ENCODE peak calls at places on chromosomes 12 and 14, in nine cellular contexts. One of them, this sample, is unnamed.

GRCh38 chr12:112468041-112468440 is 49.3 kb downstream of the PTPN11 start:
- DNase-seq in left ventricle myocardium inferior: no peak
- DNase-seq in CD8-positive, alpha-beta memory T cell: no peak
- DNase-seq in transverse colon: no peak
- DNase-seq in prostate gland: no peak
- DNase-seq in AG04450: no peak
- DNase-seq in cardiac muscle cell: no peak
- DNase-seq in CD8-positive, alpha-beta T cell: no peak
- DNase-seq in uterus: no peak
- DNase-seq in this sample: no peak

GRCh38 chr12:60539592-60539991 is 943.8 kb downstream of the SLC16A7 start:
- DNase-seq in uterus: no peak
- DNase-seq in AG04450: peak
- DNase-seq in left ventricle myocardium inferior: no peak
- DNase-seq in cardiac muscle cell: no peak
- DNase-seq in prostate gland: no peak
- DNase-seq in CD8-positive, alpha-beta T cell: no peak
- DNase-seq in CD8-positive, alpha-beta memory T cell: no peak
- DNase-seq in transverse colon: no peak
- DNase-seq in this sample: no peak

GRCh38 chr14:51880810-51881580 is 20.6 kb downstream of the GNG2 start:
- DNase-seq in uterus: no peak
- DNase-seq in transverse colon: no peak
- DNase-seq in CD8-positive, alpha-beta T cell: no peak
- DNase-seq in AG04450: no peak
- DNase-seq in prostate gland: no peak
- DNase-seq in left ventricle myocardium inferior: no peak
- DNase-seq in cardiac muscle cell: no peak
- DNase-seq in CD8-positive, alpha-beta memory T cell: no peak
- DNase-seq in this sample: no peak

GRCh38 chr12:50842637-50843493 is at the start of gene TMPRSS12:
- DNase-seq in CD8-positive, alpha-beta memory T cell: no peak
- DNase-seq in uterus: no peak
- DNase-seq in prostate gland: peak
- DNase-seq in left ventricle myocardium inferior: no peak
- DNase-seq in cardiac muscle cell: no peak
- DNase-seq in AG04450: no peak
- DNase-seq in transverse colon: no peak
- DNase-seq in CD8-positive, alpha-beta T cell: no peak
- DNase-seq in this sample: no peak

GRCh38 chr14:92121207-92121669 is 268 bp downstream of the NDUFB1 start:
- DNase-seq in CD8-positive, alpha-beta memory T cell: no peak
- DNase-seq in left ventricle myocardium inferior: peak
- DNase-seq in uterus: no peak
- DNase-seq in prostate gland: peak
- DNase-seq in cardiac muscle cell: peak
- DNase-seq in CD8-positive, alpha-beta T cell: no peak
- DNase-seq in AG04450: no peak
- DNase-seq in transverse colon: peak
- DNase-seq in this sample: no peak

GRCh38 chr12:1791104-1791927 is 29.0 kb upstream of the LRTM2 start:
- DNase-seq in CD8-positive, alpha-beta memory T cell: peak
- DNase-seq in prostate gland: peak
- DNase-seq in CD8-positive, alpha-beta T cell: peak
- DNase-seq in uterus: peak
- DNase-seq in left ventricle myocardium inferior: no peak
- DNase-seq in AG04450: no peak
- DNase-seq in cardiac muscle cell: peak
- DNase-seq in transverse colon: peak
- DNase-seq in this sample: peak

GRCh38 chr12:27534060-27534764 is 10.2 kb downstream of the PPFIBP1 start:
- DNase-seq in uterus: no peak
- DNase-seq in transverse colon: no peak
- DNase-seq in cardiac muscle cell: no peak
- DNase-seq in CD8-positive, alpha-beta T cell: no peak
- DNase-seq in CD8-positive, alpha-beta memory T cell: peak
- DNase-seq in prostate gland: no peak
- DNase-seq in AG04450: no peak
- DNase-seq in left ventricle myocardium inferior: no peak
- DNase-seq in this sample: no peak

GRCh38 chr12:112979281-112979680 is 962 bp downstream of the OAS2 start:
- DNase-seq in uterus: no peak
- DNase-seq in CD8-positive, alpha-beta T cell: peak
- DNase-seq in AG04450: no peak
- DNase-seq in cardiac muscle cell: no peak
- DNase-seq in prostate gland: peak
- DNase-seq in left ventricle myocardium inferior: no peak
- DNase-seq in CD8-positive, alpha-beta memory T cell: no peak
- DNase-seq in transverse colon: peak
- DNase-seq in this sample: peak

GRCh38 chr12:127810026-127810425 is 456.9 kb upstream of the TMEM132C start:
- DNase-seq in CD8-positive, alpha-beta T cell: no peak
- DNase-seq in left ventricle myocardium inferior: no peak
- DNase-seq in transverse colon: no peak
- DNase-seq in uterus: no peak
- DNase-seq in AG04450: no peak
- DNase-seq in CD8-positive, alpha-beta memory T cell: no peak
- DNase-seq in cardiac muscle cell: no peak
- DNase-seq in prostate gland: no peak
- DNase-seq in this sample: peak

DNA sequence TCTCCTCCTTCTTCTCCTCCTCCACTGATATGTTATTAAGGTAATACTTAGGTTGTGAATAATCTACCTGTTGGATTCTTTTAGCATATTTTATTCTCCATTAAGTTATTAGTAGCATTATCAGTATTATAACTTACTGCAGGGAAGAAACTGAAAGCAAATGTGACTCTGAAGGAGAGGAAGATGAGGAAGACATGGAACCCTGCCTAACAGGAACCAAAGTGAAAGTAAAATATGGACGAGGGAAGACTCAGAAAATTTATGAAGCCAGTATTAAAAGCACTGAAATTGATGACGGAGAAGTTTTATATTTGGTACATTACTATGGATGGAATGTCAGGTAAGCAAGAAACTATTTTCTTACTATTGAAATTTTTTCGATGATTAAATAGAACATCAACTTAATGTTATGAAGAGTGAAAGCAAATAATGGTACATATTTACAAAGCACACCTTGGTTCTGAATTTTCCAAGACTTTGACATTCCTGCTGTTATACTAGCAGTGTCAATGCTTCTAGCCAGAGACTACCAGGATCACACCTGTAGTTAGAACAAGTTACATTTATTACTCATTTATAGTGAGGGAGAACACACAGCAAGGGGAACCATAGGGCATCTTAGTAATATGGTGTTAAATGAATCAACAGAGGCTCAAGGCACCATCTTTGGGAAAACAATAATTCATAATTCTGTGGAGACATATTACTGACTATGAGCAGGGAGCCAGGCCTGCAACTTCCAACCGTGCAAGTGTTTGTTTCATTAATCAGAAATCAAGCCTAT is 42.0 kb upstream of the TOMM20L start:
- DNase-seq in prostate gland: no peak
- DNase-seq in transverse colon: no peak
- DNase-seq in CD8-positive, alpha-beta T cell: no peak
- DNase-seq in left ventricle myocardium inferior: no peak
- DNase-seq in CD8-positive, alpha-beta memory T cell: no peak
- DNase-seq in cardiac muscle cell: no peak
- DNase-seq in uterus: no peak
- DNase-seq in AG04450: no peak
- DNase-seq in this sample: no peak
- H3K27ac ChIP-seq in prostate gland: peak
- H3K27ac ChIP-seq in transverse colon: peak
- H3K27ac ChIP-seq in CD8-positive, alpha-beta T cell: no peak
- H3K27ac ChIP-seq in left ventricle myocardium inferior: peak
- H3K27ac ChIP-seq in CD8-positive, alpha-beta memory T cell: no peak
- H3K27ac ChIP-seq in cardiac muscle cell: no peak
- H3K27ac ChIP-seq in uterus: peak
- H3K27ac ChIP-seq in AG04450: no peak
- H3K27ac ChIP-seq in this sample: no peak

GRCh38 chr14:22887260-22887989 is 4.4 kb downstream of the REM2 start:
- DNase-seq in uterus: peak
- DNase-seq in transverse colon: peak
- DNase-seq in AG04450: no peak
- DNase-seq in cardiac muscle cell: peak
- DNase-seq in left ventricle myocardium inferior: no peak
- DNase-seq in CD8-positive, alpha-beta T cell: no peak
- DNase-seq in prostate gland: peak
- DNase-seq in CD8-positive, alpha-beta memory T cell: no peak
- DNase-seq in this sample: peak

GRCh38 chr14:22888662-22889061 is 5.6 kb downstream of the REM2 start:
- DNase-seq in AG04450: no peak
- DNase-seq in left ventricle myocardium inferior: no peak
- DNase-seq in prostate gland: no peak
- DNase-seq in uterus: no peak
- DNase-seq in CD8-positive, alpha-beta memory T cell: peak
- DNase-seq in cardiac muscle cell: no peak
- DNase-seq in CD8-positive, alpha-beta T cell: no peak
- DNase-seq in transverse colon: no peak
- DNase-seq in this sample: no peak

GRCh38 chr14:22886500-22887259 is 3.7 kb downstream of the REM2 start:
- DNase-seq in left ventricle myocardium inferior: peak
- DNase-seq in uterus: peak
- DNase-seq in CD8-positive, alpha-beta T cell: peak
- DNase-seq in transverse colon: peak
- DNase-seq in CD8-positive, alpha-beta memory T cell: peak
- DNase-seq in prostate gland: peak
- DNase-seq in cardiac muscle cell: peak
- DNase-seq in AG04450: no peak
- DNase-seq in this sample: peak

GRCh38 chr14:22885975-22886374 is 3.0 kb downstream of the REM2 start:
- DNase-seq in transverse colon: no peak
- DNase-seq in CD8-positive, alpha-beta T cell: no peak
- DNase-seq in CD8-positive, alpha-beta memory T cell: no peak
- DNase-seq in uterus: no peak
- DNase-seq in left ventricle myocardium inferior: no peak
- DNase-seq in prostate gland: no peak
- DNase-seq in cardiac muscle cell: no peak
- DNase-seq in AG04450: no peak
- DNase-seq in this sample: no peak

DNA sequence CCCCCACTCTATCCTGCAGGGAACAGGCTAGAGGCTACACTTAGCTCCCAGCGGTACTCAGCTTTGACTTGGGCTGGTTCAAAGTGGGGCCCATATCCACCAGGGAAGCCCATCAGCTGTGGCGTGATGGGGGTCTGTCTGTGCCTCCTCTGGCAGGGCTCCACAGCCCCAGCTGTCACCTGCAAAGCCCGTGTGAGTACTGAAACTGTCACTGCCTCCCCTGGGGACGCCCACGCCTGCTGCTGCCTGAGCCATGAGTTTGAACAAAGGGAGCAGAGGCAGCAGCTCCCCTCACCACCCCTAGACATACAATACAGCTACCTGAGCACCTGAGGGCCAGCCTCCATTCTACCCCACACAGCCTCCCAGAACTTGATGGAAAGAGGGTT is 5.0 kb downstream of the REM2 start:
- DNase-seq in prostate gland: no peak
- DNase-seq in transverse colon: peak
- DNase-seq in uterus: no peak
- DNase-seq in left ventricle myocardium inferior: no peak
- DNase-seq in CD8-positive, alpha-beta memory T cell: peak
- DNase-seq in CD8-positive, alpha-beta T cell: no peak
- DNase-seq in cardiac muscle cell: no peak
- DNase-seq in AG04450: no peak
- DNase-seq in this sample: no peak
- H3K27ac ChIP-seq in prostate gland: no peak
- H3K27ac ChIP-seq in transverse colon: peak
- H3K27ac ChIP-seq in uterus: peak
- H3K27ac ChIP-seq in left ventricle myocardium inferior: no peak
- H3K27ac ChIP-seq in CD8-positive, alpha-beta memory T cell: peak
- H3K27ac ChIP-seq in CD8-positive, alpha-beta T cell: peak
- H3K27ac ChIP-seq in cardiac muscle cell: peak
- H3K27ac ChIP-seq in AG04450: no peak
- H3K27ac ChIP-seq in this sample: peak

GRCh38 chr14:90666571-90666970 is 149.7 kb downstream of the TTC7B start:
- DNase-seq in CD8-positive, alpha-beta memory T cell: no peak
- DNase-seq in prostate gland: no peak
- DNase-seq in left ventricle myocardium inferior: no peak
- DNase-seq in cardiac muscle cell: no peak
- DNase-seq in CD8-positive, alpha-beta T cell: no peak
- DNase-seq in uterus: no peak
- DNase-seq in AG04450: no peak
- DNase-seq in transverse colon: no peak
- DNase-seq in this sample: no peak

GRCh38 chr14:90661881-90662280 is 154.3 kb downstream of the TTC7B start:
- DNase-seq in CD8-positive, alpha-beta T cell: no peak
- DNase-seq in CD8-positive, alpha-beta memory T cell: no peak
- DNase-seq in transverse colon: no peak
- DNase-seq in prostate gland: no peak
- DNase-seq in uterus: no peak
- DNase-seq in left ventricle myocardium inferior: no peak
- DNase-seq in cardiac muscle cell: no peak
- DNase-seq in AG04450: no peak
- DNase-seq in this sample: no peak

GRCh38 chr14:90664911-90665695 is 151.1 kb downstream of the TTC7B start:
- DNase-seq in transverse colon: no peak
- DNase-seq in uterus: no peak
- DNase-seq in left ventricle myocardium inferior: no peak
- DNase-seq in prostate gland: no peak
- DNase-seq in cardiac muscle cell: no peak
- DNase-seq in CD8-positive, alpha-beta memory T cell: no peak
- DNase-seq in AG04450: no peak
- DNase-seq in CD8-positive, alpha-beta T cell: no peak
- DNase-seq in this sample: no peak

GRCh38 chr14:90660865-90661570 is 155.2 kb downstream of the TTC7B start:
- DNase-seq in CD8-positive, alpha-beta memory T cell: no peak
- DNase-seq in left ventricle myocardium inferior: peak
- DNase-seq in cardiac muscle cell: no peak
- DNase-seq in CD8-positive, alpha-beta T cell: no peak
- DNase-seq in prostate gland: no peak
- DNase-seq in transverse colon: peak
- DNase-seq in uterus: no peak
- DNase-seq in AG04450: no peak
- DNase-seq in this sample: no peak

GRCh38 chr14:90663680-90664079 is 152.6 kb downstream of the TTC7B start:
- DNase-seq in cardiac muscle cell: no peak
- DNase-seq in CD8-positive, alpha-beta memory T cell: no peak
- DNase-seq in uterus: no peak
- DNase-seq in CD8-positive, alpha-beta T cell: no peak
- DNase-seq in prostate gland: no peak
- DNase-seq in left ventricle myocardium inferior: no peak
- DNase-seq in transverse colon: no peak
- DNase-seq in AG04450: no peak
- DNase-seq in this sample: no peak
- H3K27ac ChIP-seq in cardiac muscle cell: no peak
- H3K27ac ChIP-seq in CD8-positive, alpha-beta memory T cell: no peak
- H3K27ac ChIP-seq in uterus: no peak
- H3K27ac ChIP-seq in CD8-positive, alpha-beta T cell: no peak
- H3K27ac ChIP-seq in prostate gland: no peak
- H3K27ac ChIP-seq in left ventricle myocardium inferior: peak
- H3K27ac ChIP-seq in transverse colon: no peak
- H3K27ac ChIP-seq in AG04450: no peak
- H3K27ac ChIP-seq in this sample: no peak

DNA sequence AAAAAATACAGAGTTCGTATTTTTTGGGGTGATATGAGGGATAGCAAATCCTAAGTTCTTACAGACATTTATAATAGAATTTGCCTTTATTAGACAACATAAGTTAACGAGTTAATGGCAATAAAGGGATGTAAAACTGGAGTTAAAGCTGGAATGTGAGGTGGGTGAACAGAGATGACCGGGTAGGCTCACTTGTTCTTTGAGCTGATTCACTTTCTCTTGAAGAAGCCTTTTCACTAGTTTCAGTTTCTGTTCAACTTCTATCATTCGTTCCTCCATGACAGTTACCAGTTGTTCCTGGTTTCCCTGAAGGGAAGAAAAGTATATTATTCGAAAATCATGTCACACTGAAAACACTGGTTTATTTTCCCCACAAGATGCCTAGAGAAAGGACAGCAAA is 57.7 kb upstream of the SAV1 start:
- DNase-seq in CD8-positive, alpha-beta T cell: no peak
- DNase-seq in AG04450: no peak
- DNase-seq in transverse colon: no peak
- DNase-seq in prostate gland: no peak
- DNase-seq in cardiac muscle cell: no peak
- DNase-seq in uterus: no peak
- DNase-seq in left ventricle myocardium inferior: no peak
- DNase-seq in CD8-positive, alpha-beta memory T cell: no peak
- DNase-seq in this sample: no peak
- H3K27ac ChIP-seq in CD8-positive, alpha-beta T cell: peak
- H3K27ac ChIP-seq in AG04450: no peak
- H3K27ac ChIP-seq in transverse colon: no peak
- H3K27ac ChIP-seq in prostate gland: no peak
- H3K27ac ChIP-seq in cardiac muscle cell: no peak
- H3K27ac ChIP-seq in uterus: no peak
- H3K27ac ChIP-seq in left ventricle myocardium inferior: no peak
- H3K27ac ChIP-seq in CD8-positive, alpha-beta memory T cell: no peak
- H3K27ac ChIP-seq in this sample: no peak

This sample was measured in RWPE1.